ENCODE peak calls at places on chromosome 21, in ten cellular contexts. One of them, this sample, is unnamed.

GRCh38 chr21:38951095-38951745 is 145.5 kb downstream of the ETS2 start:
- DNase-seq in breast epithelium: no peak
- DNase-seq in brain microvascular endothelial cell: no peak
- DNase-seq in GM13977: no peak
- DNase-seq in heart right ventricle: no peak
- DNase-seq in endodermal cell: no peak
- DNase-seq in left ventricle myocardium inferior: no peak
- DNase-seq in endothelial cell: no peak
- DNase-seq in AG10803: no peak
- DNase-seq in ovary: no peak
- DNase-seq in this sample: no peak

GRCh38 chr21:26169061-26169610 is 1.4 kb downstream of the APP start:
- DNase-seq in left ventricle myocardium inferior: peak
- DNase-seq in GM13977: peak
- DNase-seq in ovary: peak
- DNase-seq in brain microvascular endothelial cell: peak
- DNase-seq in AG10803: peak
- DNase-seq in breast epithelium: peak
- DNase-seq in heart right ventricle: peak
- DNase-seq in endothelial cell: peak
- DNase-seq in endodermal cell: peak
- DNase-seq in this sample: no peak

GRCh38 chr21:28821276-28822063 is 171.2 kb downstream of the LTN1 start:
- DNase-seq in endothelial cell: no peak
- DNase-seq in brain microvascular endothelial cell: no peak
- DNase-seq in GM13977: no peak
- DNase-seq in breast epithelium: no peak
- DNase-seq in heart right ventricle: no peak
- DNase-seq in left ventricle myocardium inferior: no peak
- DNase-seq in ovary: no peak
- DNase-seq in endodermal cell: no peak
- DNase-seq in AG10803: no peak
- DNase-seq in this sample: no peak

GRCh38 chr21:46459356-46460112 is 843 bp downstream of the DIP2A start:
- DNase-seq in endothelial cell: peak
- DNase-seq in GM13977: no peak
- DNase-seq in AG10803: peak
- DNase-seq in endodermal cell: peak
- DNase-seq in ovary: peak
- DNase-seq in left ventricle myocardium inferior: peak
- DNase-seq in brain microvascular endothelial cell: peak
- DNase-seq in heart right ventricle: peak
- DNase-seq in breast epithelium: peak
- DNase-seq in this sample: no peak

GRCh38 chr21:17854771-17855170 is 35.6 kb upstream of the C21orf91 start:
- DNase-seq in endodermal cell: no peak
- DNase-seq in GM13977: no peak
- DNase-seq in endothelial cell: no peak
- DNase-seq in heart right ventricle: no peak
- DNase-seq in left ventricle myocardium inferior: no peak
- DNase-seq in ovary: no peak
- DNase-seq in AG10803: no peak
- DNase-seq in breast epithelium: no peak
- DNase-seq in brain microvascular endothelial cell: no peak
- DNase-seq in this sample: no peak

GRCh38 chr21:31395268-31395667 is 51.2 kb upstream of the TIAM1 start:
- DNase-seq in endodermal cell: no peak
- DNase-seq in left ventricle myocardium inferior: no peak
- DNase-seq in heart right ventricle: no peak
- DNase-seq in AG10803: no peak
- DNase-seq in breast epithelium: no peak
- DNase-seq in GM13977: no peak
- DNase-seq in brain microvascular endothelial cell: no peak
- DNase-seq in endothelial cell: no peak
- DNase-seq in ovary: no peak
- DNase-seq in this sample: no peak

GRCh38 chr21:29078884-29079765 is 5.7 kb upstream of the CCT8 start:
- DNase-seq in endodermal cell: no peak
- DNase-seq in endothelial cell: no peak
- DNase-seq in breast epithelium: no peak
- DNase-seq in left ventricle myocardium inferior: no peak
- DNase-seq in heart right ventricle: peak
- DNase-seq in AG10803: no peak
- DNase-seq in brain microvascular endothelial cell: no peak
- DNase-seq in GM13977: no peak
- DNase-seq in ovary: no peak
- DNase-seq in this sample: no peak

GRCh38 chr21:42332557-42332956 is 17.3 kb upstream of the TFF3 start:
- DNase-seq in endodermal cell: peak
- DNase-seq in breast epithelium: no peak
- DNase-seq in ovary: no peak
- DNase-seq in GM13977: no peak
- DNase-seq in AG10803: no peak
- DNase-seq in heart right ventricle: no peak
- DNase-seq in brain microvascular endothelial cell: no peak
- DNase-seq in endothelial cell: no peak
- DNase-seq in left ventricle myocardium inferior: no peak
- DNase-seq in this sample: peak

GRCh38 chr21:26135520-26135919 is 35.0 kb downstream of the APP start:
- DNase-seq in brain microvascular endothelial cell: no peak
- DNase-seq in endodermal cell: no peak
- DNase-seq in AG10803: no peak
- DNase-seq in ovary: no peak
- DNase-seq in GM13977: no peak
- DNase-seq in heart right ventricle: no peak
- DNase-seq in left ventricle myocardium inferior: no peak
- DNase-seq in endothelial cell: no peak
- DNase-seq in breast epithelium: no peak
- DNase-seq in this sample: no peak

GRCh38 chr21:26171310-26172100 is 935 bp upstream of the APP start:
- DNase-seq in endodermal cell: no peak
- DNase-seq in brain microvascular endothelial cell: no peak
- DNase-seq in ovary: no peak
- DNase-seq in breast epithelium: no peak
- DNase-seq in heart right ventricle: no peak
- DNase-seq in AG10803: no peak
- DNase-seq in GM13977: no peak
- DNase-seq in endothelial cell: no peak
- DNase-seq in left ventricle myocardium inferior: no peak
- DNase-seq in this sample: no peak

GRCh38 chr21:14995695-14996490 is 68.9 kb downstream of the NRIP1 start:
- DNase-seq in AG10803: peak
- DNase-seq in heart right ventricle: peak
- DNase-seq in endothelial cell: no peak
- DNase-seq in endodermal cell: no peak
- DNase-seq in GM13977: no peak
- DNase-seq in left ventricle myocardium inferior: no peak
- DNase-seq in ovary: no peak
- DNase-seq in brain microvascular endothelial cell: no peak
- DNase-seq in breast epithelium: no peak
- DNase-seq in this sample: no peak

GRCh38 chr21:42563261-42564045 is 49.8 kb downstream of the SLC37A1 start:
- DNase-seq in endothelial cell: no peak
- DNase-seq in heart right ventricle: no peak
- DNase-seq in AG10803: no peak
- DNase-seq in GM13977: no peak
- DNase-seq in brain microvascular endothelial cell: no peak
- DNase-seq in breast epithelium: peak
- DNase-seq in ovary: peak
- DNase-seq in endodermal cell: peak
- DNase-seq in left ventricle myocardium inferior: no peak
- DNase-seq in this sample: peak

GRCh38 chr21:42161957-42162681 is 56.8 kb upstream of the ABCG1 start:
- DNase-seq in AG10803: no peak
- DNase-seq in brain microvascular endothelial cell: no peak
- DNase-seq in ovary: peak
- DNase-seq in breast epithelium: no peak
- DNase-seq in endodermal cell: peak
- DNase-seq in heart right ventricle: no peak
- DNase-seq in left ventricle myocardium inferior: no peak
- DNase-seq in GM13977: peak
- DNase-seq in endothelial cell: peak
- DNase-seq in this sample: no peak

GRCh38 chr21:43343095-43343991 is 83.6 kb downstream of the SIK1 start:
- DNase-seq in breast epithelium: no peak
- DNase-seq in left ventricle myocardium inferior: no peak
- DNase-seq in ovary: no peak
- DNase-seq in endodermal cell: no peak
- DNase-seq in endothelial cell: no peak
- DNase-seq in brain microvascular endothelial cell: no peak
- DNase-seq in GM13977: no peak
- DNase-seq in heart right ventricle: no peak
- DNase-seq in AG10803: no peak
- DNase-seq in this sample: no peak

GRCh38 chr21:43371786-43372185 is 55.1 kb downstream of the SIK1 start:
- DNase-seq in endothelial cell: no peak
- DNase-seq in endodermal cell: no peak
- DNase-seq in GM13977: no peak
- DNase-seq in heart right ventricle: no peak
- DNase-seq in brain microvascular endothelial cell: no peak
- DNase-seq in breast epithelium: no peak
- DNase-seq in ovary: no peak
- DNase-seq in left ventricle myocardium inferior: no peak
- DNase-seq in AG10803: no peak
- DNase-seq in this sample: no peak

GRCh38 chr21:27813750-27814149 is 846.9 kb upstream of the ADAMTS5 start:
- DNase-seq in breast epithelium: no peak
- DNase-seq in endodermal cell: no peak
- DNase-seq in left ventricle myocardium inferior: peak
- DNase-seq in endothelial cell: no peak
- DNase-seq in ovary: no peak
- DNase-seq in AG10803: no peak
- DNase-seq in brain microvascular endothelial cell: no peak
- DNase-seq in GM13977: no peak
- DNase-seq in heart right ventricle: peak
- DNase-seq in this sample: no peak

DNA sequence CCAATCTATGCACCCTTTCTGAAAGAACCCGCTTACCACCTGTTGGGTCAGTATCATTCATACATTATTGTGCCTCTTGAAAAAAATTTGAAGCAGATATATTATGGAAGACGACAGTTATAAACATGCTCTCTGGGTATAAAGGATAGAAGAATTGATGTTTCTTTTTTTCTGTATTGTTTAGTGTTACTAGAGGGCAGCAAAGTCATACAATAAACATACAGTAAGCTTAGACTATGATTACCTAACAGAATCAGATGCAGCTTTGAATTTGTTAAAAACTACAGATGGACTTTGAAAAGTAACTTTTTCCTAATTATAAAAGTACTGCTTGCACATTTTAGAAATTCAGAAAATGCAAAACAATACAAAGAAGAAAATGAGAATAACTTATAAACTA is 11.1 kb upstream of the PAXBP1 start:
- DNase-seq in endodermal cell: no peak
- DNase-seq in heart right ventricle: no peak
- DNase-seq in endothelial cell: no peak
- DNase-seq in left ventricle myocardium inferior: no peak
- DNase-seq in GM13977: no peak
- DNase-seq in breast epithelium: no peak
- DNase-seq in AG10803: peak
- DNase-seq in brain microvascular endothelial cell: no peak
- DNase-seq in ovary: no peak
- DNase-seq in this sample: no peak
- TF ChIP-seq CTCF in endodermal cell: no peak
- TF ChIP-seq CTCF in heart right ventricle: no peak
- TF ChIP-seq CTCF in endothelial cell: no peak
- TF ChIP-seq CTCF in left ventricle myocardium inferior: no peak
- TF ChIP-seq CTCF in GM13977: no peak
- TF ChIP-seq CTCF in breast epithelium: no peak
- TF ChIP-seq CTCF in AG10803: peak
- TF ChIP-seq CTCF in brain microvascular endothelial cell: no peak
- TF ChIP-seq CTCF in ovary: no peak
- TF ChIP-seq CTCF in this sample: no peak

GRCh38 chr21:33268736-33269441 is 2.7 kb downstream of the IL10RB start:
- DNase-seq in brain microvascular endothelial cell: no peak
- DNase-seq in endothelial cell: no peak
- DNase-seq in GM13977: peak
- DNase-seq in ovary: no peak
- DNase-seq in left ventricle myocardium inferior: no peak
- DNase-seq in endodermal cell: peak
- DNase-seq in heart right ventricle: no peak
- DNase-seq in breast epithelium: peak
- DNase-seq in AG10803: no peak
- DNase-seq in this sample: no peak
- TF ChIP-seq CTCF in brain microvascular endothelial cell: no peak
- TF ChIP-seq CTCF in endothelial cell: no peak
- TF ChIP-seq CTCF in GM13977: peak
- TF ChIP-seq CTCF in ovary: no peak
- TF ChIP-seq CTCF in left ventricle myocardium inferior: no peak
- TF ChIP-seq CTCF in endodermal cell: no peak
- TF ChIP-seq CTCF in heart right ventricle: no peak
- TF ChIP-seq CTCF in breast epithelium: no peak
- TF ChIP-seq CTCF in AG10803: no peak
- TF ChIP-seq CTCF in this sample: no peak

DNA sequence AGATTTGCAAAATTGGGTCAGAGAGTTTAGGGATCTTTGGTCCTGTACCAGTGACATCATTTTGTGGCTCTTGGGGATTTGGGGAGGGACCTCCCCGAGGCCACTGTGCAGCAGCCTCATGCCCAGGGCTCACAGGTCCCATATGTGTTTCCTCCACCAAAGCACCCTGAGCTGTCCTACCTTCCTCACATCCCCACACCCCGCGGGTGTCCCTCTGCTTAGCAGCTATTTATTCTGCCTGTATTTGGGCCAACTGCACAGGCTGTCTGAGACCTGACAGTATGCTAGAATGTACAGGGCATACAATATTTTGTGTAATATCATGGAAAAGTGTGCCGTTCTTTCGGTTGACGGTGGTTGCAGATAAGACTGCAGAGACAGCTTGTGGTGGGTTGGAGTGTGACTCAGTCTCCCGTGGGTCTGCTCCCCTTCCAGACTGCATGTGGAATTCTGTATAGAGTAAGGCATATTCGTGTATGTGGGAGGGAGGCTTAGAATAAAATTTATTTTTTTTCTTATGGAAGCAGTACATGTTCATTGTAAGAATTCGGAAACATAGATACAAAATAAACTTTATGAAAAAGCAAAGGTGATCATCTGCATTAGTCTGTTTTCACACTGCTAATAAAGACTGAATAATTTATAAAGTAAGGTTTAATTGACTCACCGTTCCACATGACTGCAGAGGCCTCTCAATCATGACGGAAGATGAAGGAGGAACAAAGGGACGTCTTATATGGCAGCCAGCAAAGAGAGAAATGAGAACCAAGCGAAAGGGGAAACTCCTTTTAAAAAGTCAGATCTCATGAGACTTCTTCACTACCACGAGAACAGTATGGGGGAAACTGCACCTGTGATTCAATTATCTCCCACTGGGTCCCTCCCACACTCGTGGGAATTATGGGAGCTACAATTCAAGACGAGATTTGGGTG is 84.4 kb downstream of the ADARB1 start:
- DNase-seq in endothelial cell: no peak
- DNase-seq in breast epithelium: no peak
- DNase-seq in endodermal cell: peak
- DNase-seq in GM13977: no peak
- DNase-seq in AG10803: no peak
- DNase-seq in ovary: no peak
- DNase-seq in brain microvascular endothelial cell: no peak
- DNase-seq in heart right ventricle: no peak
- DNase-seq in left ventricle myocardium inferior: no peak
- DNase-seq in this sample: no peak
- TF ChIP-seq CTCF in endothelial cell: no peak
- TF ChIP-seq CTCF in breast epithelium: no peak
- TF ChIP-seq CTCF in endodermal cell: no peak
- TF ChIP-seq CTCF in GM13977: no peak
- TF ChIP-seq CTCF in AG10803: no peak
- TF ChIP-seq CTCF in ovary: no peak
- TF ChIP-seq CTCF in brain microvascular endothelial cell: no peak
- TF ChIP-seq CTCF in heart right ventricle: no peak
- TF ChIP-seq CTCF in left ventricle myocardium inferior: no peak
- TF ChIP-seq CTCF in this sample: no peak

GRCh38 chr21:37220981-37221664 is 46.0 kb downstream of the VPS26C start:
- DNase-seq in left ventricle myocardium inferior: peak
- DNase-seq in breast epithelium: peak
- DNase-seq in GM13977: peak
- DNase-seq in endothelial cell: peak
- DNase-seq in endodermal cell: peak
- DNase-seq in ovary: peak
- DNase-seq in heart right ventricle: peak
- DNase-seq in AG10803: peak
- DNase-seq in brain microvascular endothelial cell: peak
- DNase-seq in this sample: peak
- TF ChIP-seq CTCF in left ventricle myocardium inferior: peak
- TF ChIP-seq CTCF in breast epithelium: peak
- TF ChIP-seq CTCF in GM13977: peak
- TF ChIP-seq CTCF in endothelial cell: no peak
- TF ChIP-seq CTCF in endodermal cell: peak
- TF ChIP-seq CTCF in ovary: peak
- TF ChIP-seq CTCF in heart right ventricle: peak
- TF ChIP-seq CTCF in AG10803: peak
- TF ChIP-seq CTCF in brain microvascular endothelial cell: peak
- TF ChIP-seq CTCF in this sample: no peak

This sample was measured in mesothelial cell of epicardium.